ENCODE peak calls at places on chromosomes 5 and 9, in four cellular contexts. I, U, L and R are unnamed samples.

GRCh38 chr5:145824040-145824439 is 11.1 kb downstream of the PRELID2 start:
- DNase-seq in I (no peak), L (no peak), U (no peak), R (no peak)

GRCh38 chr5:16934123-16934522 is 2.0 kb downstream of the MYO10 start:
- DNase-seq in U (peak; percentile 53), L (peak; percentile 25), I (no peak), R (peak; percentile 92)

GRCh38 chr5:27315541-27316282 is 277.3 kb upstream of the CDH9 start:
- DNase-seq in L (no peak), U (no peak), I (no peak), R (peak; percentile 30)

GRCh38 chr5:124605516-124605915 is 140.9 kb downstream of the ZNF608 start:
- DNase-seq in U (no peak), I (no peak), L (peak; percentile 90), R (no peak)

GRCh38 chr5:168669156-168669555 is 90.0 kb upstream of the PANK3 start:
- DNase-seq in U (no peak), L (no peak), I (no peak), R (no peak)

GRCh38 chr9:117189121-117189520 is 225.7 kb downstream of the ASTN2 start:
- DNase-seq in U (no peak), I (no peak), L (no peak), R (no peak)

GRCh38 chr9:111016046-111017026 is 21.9 kb downstream of the LPAR1 start:
- DNase-seq in I (no peak), U (no peak), L (no peak), R (no peak)

GRCh38 chr5:177362871-177363507 is 5.3 kb downstream of the RGS14 start:
- DNase-seq in L (no peak), I (no peak), U (peak; percentile 86), R (peak; percentile 87)

GRCh38 chr5:109062669-109063068 is 315.0 kb downstream of the FER start:
- DNase-seq in L (no peak), U (no peak), I (no peak), R (no peak)

GRCh38 chr9:84504360-84504759 is 163.8 kb upstream of the SLC28A3 start:
- DNase-seq in I (no peak), L (no peak), U (no peak), R (no peak)

GRCh38 chr5:176530406-176530982 is 6.7 kb downstream of the RNF44 start:
- DNase-seq in U (no peak), L (no peak), I (no peak), R (no peak)

GRCh38 chr9:12163775-12164458 is 529.3 kb upstream of the TYRP1 start:
- DNase-seq in L (no peak), U (no peak), I (no peak), R (no peak)

GRCh38 chr5:146130440-146131045 is 25.2 kb upstream of the PLAC8L1 start:
- DNase-seq in I (no peak), U (peak; percentile 21), L (peak; percentile 4), R (peak; percentile 60)

GRCh38 chr5:180813418-180813817 is 10.8 kb upstream of the MGAT1 start:
- DNase-seq in I (no peak), L (no peak), U (peak; percentile 54), R (no peak)

GRCh38 chr5:142655339-142656267 is 30.3 kb downstream of the FGF1 start:
- DNase-seq in I (no peak), L (peak; percentile 62), U (peak; percentile 74), R (peak; percentile 85)

GRCh38 chr5:72210913-72211670 is 103.8 kb downstream of the MAP1B start:
- DNase-seq in U (peak; percentile 33), I (no peak), L (peak; percentile 44), R (no peak)

GRCh38 chr5:40276426-40277102 is 403.2 kb upstream of the PTGER4 start:
- DNase-seq in I (no peak), U (no peak), L (no peak), R (no peak)

GRCh38 chr9:130359819-130360218 is 84.9 kb upstream of the ASS1 start:
- DNase-seq in U (peak; percentile 23), L (no peak), I (no peak), R (peak; percentile 53)

GRCh38 chr9:89498845-89499480 is 1.1 kb upstream of the SEMA4D start:
- DNase-seq in U (no peak), L (no peak), I (no peak), R (no peak)

GRCh38 chr5:37514946-37515345 is 135.8 kb downstream of the WDR70 start:
- DNase-seq in I (no peak), U (no peak), L (no peak), R (no peak)

GRCh38 chr5:52870448-52870847 is 82.7 kb downstream of the ITGA1 start:
- DNase-seq in I (no peak), U (no peak), L (peak; percentile 33), R (no peak)

GRCh38 chr9:36158122-36158521 is 11.1 kb upstream of the CCIN start:
- DNase-seq in I (no peak), U (no peak), L (no peak), R (no peak)

GRCh38 chr5:78523314-78524193 is 125.0 kb downstream of the LHFPL2 start:
- DNase-seq in L (no peak), U (peak; percentile 60), I (no peak), R (no peak)

GRCh38 chr5:170103447-170103846 is 2.2 kb upstream of the FOXI1 start:
- DNase-seq in U (no peak), L (no peak), I (no peak), R (no peak)

GRCh38 chr9:95058121-95058785 is 259.3 kb downstream of the FANCC start:
- DNase-seq in U (no peak), I (no peak), L (no peak), R (no peak)

GRCh38 chr5:150640311-150641005 is at the start of gene SYNPO:
- DNase-seq in I (no peak), U (peak; percentile 72), L (peak; percentile 25), R (no peak)

GRCh38 chr5:122097391-122097790 is 19.3 kb upstream of the LOX start:
- DNase-seq in L (no peak), I (no peak), U (no peak), R (no peak)

GRCh38 chr5:174555726-174556125 is 168.7 kb upstream of the MSX2 start:
- DNase-seq in U (no peak), I (no peak), L (no peak), R (no peak)

GRCh38 chr9:36928670-36929349 is 105.3 kb downstream of the PAX5 start:
- DNase-seq in L (no peak), I (peak; percentile 64), U (no peak), R (no peak)

GRCh38 chr9:71353723-71354122 is 232.3 kb upstream of the TRPM3 start:
- DNase-seq in L (no peak), U (no peak), I (no peak), R (no peak)

GRCh38 chr9:130089141-130089540 is 35.4 kb downstream of the GPR107 start:
- DNase-seq in L (no peak), U (no peak), I (no peak), R (no peak)

GRCh38 chr9:127506117-127506813 is 55.0 kb downstream of the LRSAM1 start:
- DNase-seq in U (no peak), I (no peak), L (no peak), R (no peak)

GRCh38 chr5:157821822-157822622 is 36.9 kb downstream of the CLINT1 start:
- DNase-seq in U (no peak), I (no peak), L (peak; percentile 35), R (no peak)

GRCh38 chr5:14331377-14331776 is 188.2 kb downstream of the TRIO start:
- DNase-seq in I (no peak), U (no peak), L (no peak), R (no peak)

GRCh38 chr9:95307538-95307937 is 10.0 kb downstream of the FANCC start:
- DNase-seq in U (peak; percentile 48), I (no peak), L (no peak), R (no peak)

GRCh38 chr5:139854953-139855352 is 59.3 kb downstream of the PSD2 start:
- DNase-seq in L (no peak), I (no peak), U (no peak), R (no peak)

GRCh38 chr9:130265431-130266235 is at the start of gene HMCN2:
- DNase-seq in U (no peak), L (no peak), I (no peak), R (peak; percentile 79)

GRCh38 chr9:33155393-33155792 is 11.7 kb downstream of the B4GALT1 start:
- DNase-seq in I (no peak), L (no peak), U (no peak), R (no peak)

GRCh38 chr5:112848116-112848811 is 12.8 kb upstream of the SRP19 start:
- DNase-seq in L (peak; percentile 76), I (peak; percentile 51), U (peak; percentile 80), R (peak; percentile 95)

GRCh38 chr5:6496636-6497035 is 48.0 kb downstream of the UBE2QL1 start:
- DNase-seq in U (no peak), I (no peak), L (no peak), R (no peak)
- TF ChIP-seq JUNB in U (no peak), I (no peak), L (no peak), R (no peak)

DNA sequence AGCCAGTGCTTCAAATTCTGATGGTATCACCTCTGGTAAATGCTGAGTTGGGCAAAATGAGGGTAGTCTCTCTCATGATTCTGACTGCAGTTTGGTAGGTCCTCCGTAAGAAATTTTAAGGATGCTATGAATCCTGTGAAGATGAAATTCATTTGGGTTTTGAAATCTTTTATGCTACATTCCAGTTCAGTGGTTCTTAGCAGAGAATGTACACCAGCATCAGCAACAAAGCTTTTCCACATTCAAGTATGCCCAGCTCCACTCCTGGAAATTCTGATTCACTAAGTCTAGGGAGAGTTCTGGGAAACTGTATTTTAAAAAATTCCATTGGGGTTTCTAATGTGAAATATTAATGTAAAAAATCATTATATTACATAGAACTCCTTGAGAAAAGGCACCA is 33.6 kb upstream of the ACOT12 start:
- DNase-seq in L (no peak), I (no peak), U (no peak), R (no peak)
- TF ChIP-seq CREB1 in L (no peak), I (no peak), U (no peak), R (no peak)

DNA sequence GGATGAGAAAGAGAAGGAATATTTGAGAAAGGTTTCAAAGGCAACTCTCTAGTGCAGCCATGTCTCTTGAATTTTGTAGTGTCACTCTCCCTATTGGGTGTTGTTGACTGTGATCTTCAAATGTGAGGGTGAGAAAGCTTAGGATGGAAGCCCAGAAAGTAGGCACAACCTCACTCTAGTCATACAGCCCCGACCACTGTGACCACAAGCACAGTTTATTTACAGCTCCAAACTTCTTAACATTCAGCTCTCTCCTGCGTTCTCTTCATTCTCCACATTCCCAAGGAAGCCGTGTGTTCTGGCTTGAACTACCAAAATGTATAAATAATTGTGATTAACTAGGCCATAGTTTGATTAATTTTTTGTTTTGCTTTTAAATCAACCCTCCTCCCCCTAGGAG is 542.9 kb downstream of the LRRC70 start:
- DNase-seq in U (no peak), L (no peak), I (no peak), R (no peak)
- TF ChIP-seq JUNB in U (no peak), L (no peak), I (no peak), R (no peak)

GRCh38 chr9:86075132-86075807 is 24.1 kb downstream of the GOLM1 start:
- DNase-seq in I (no peak), L (no peak), U (no peak), R (no peak)
- TF ChIP-seq CREB1 in I (no peak), L (no peak), U (no peak), R (no peak)

GRCh38 chr9:119611564-119611963 is 242.3 kb upstream of the BRINP1 start:
- DNase-seq in U (no peak), L (no peak), I (no peak), R (no peak)
- TF ChIP-seq JUNB in U (no peak), L (no peak), I (no peak), R (no peak)